ENCODE peak calls at places on chromosome 11, in four cellular contexts. One of them, this sample, is unnamed.
A peak's percentile ranks its signal among the peaks of the same experiment; 100 is the strongest.

GRCh38 chr11:134574425-134574824 is 162.4 kb upstream of the B3GAT1 start:
- DNase-seq in HEK293T: no peak
- DNase-seq in T-helper 9 cell: no peak
- DNase-seq in kidney glomerular epithelial cell: no peak
- DNase-seq in this sample: no peak

GRCh38 chr11:787084-787675 is 2.7 kb downstream of the CEND1 start:
- DNase-seq in T-helper 9 cell: no peak
- DNase-seq in HEK293T: no peak
- DNase-seq in kidney glomerular epithelial cell: no peak
- DNase-seq in this sample: no peak

GRCh38 chr11:85723088-85723487 is 37.1 kb upstream of the CCDC89 start:
- DNase-seq in HEK293T: no peak
- DNase-seq in T-helper 9 cell: no peak
- DNase-seq in kidney glomerular epithelial cell: no peak
- DNase-seq in this sample: peak; percentile 69

GRCh38 chr11:106603971-106604370 is 414.3 kb downstream of the GUCY1A2 start:
- DNase-seq in HEK293T: no peak
- DNase-seq in T-helper 9 cell: no peak
- DNase-seq in kidney glomerular epithelial cell: no peak
- DNase-seq in this sample: no peak

GRCh38 chr11:114984611-114985163 is 306.4 kb downstream of the NXPE2 start:
- DNase-seq in T-helper 9 cell: no peak
- DNase-seq in kidney glomerular epithelial cell: no peak
- DNase-seq in HEK293T: no peak
- DNase-seq in this sample: no peak

GRCh38 chr11:102279641-102280170 is 37.6 kb upstream of the BIRC3 start:
- DNase-seq in HEK293T: peak; percentile 28
- DNase-seq in kidney glomerular epithelial cell: peak; percentile 64
- DNase-seq in T-helper 9 cell: no peak
- DNase-seq in this sample: peak; percentile 42

GRCh38 chr11:74815966-74816365 is 67.3 kb downstream of the RNF169 start:
- DNase-seq in kidney glomerular epithelial cell: no peak
- DNase-seq in HEK293T: no peak
- DNase-seq in T-helper 9 cell: no peak
- DNase-seq in this sample: no peak

GRCh38 chr11:67117667-67118058 is 1.4 kb upstream of the KDM2A start:
- DNase-seq in T-helper 9 cell: peak; percentile 21
- DNase-seq in HEK293T: no peak
- DNase-seq in kidney glomerular epithelial cell: no peak
- DNase-seq in this sample: peak; percentile 34

GRCh38 chr11:18144243-18144642 is 11.9 kb downstream of the MRGPRX3 start:
- DNase-seq in HEK293T: no peak
- DNase-seq in T-helper 9 cell: no peak
- DNase-seq in kidney glomerular epithelial cell: no peak
- DNase-seq in this sample: peak; percentile 90

GRCh38 chr11:831132-831864 is 1.5 kb upstream of the CD151 start:
- DNase-seq in T-helper 9 cell: no peak
- DNase-seq in HEK293T: no peak
- DNase-seq in kidney glomerular epithelial cell: no peak
- DNase-seq in this sample: peak; percentile 68

GRCh38 chr11:82043316-82043715 is 690.3 kb downstream of the FAM181B start:
- DNase-seq in HEK293T: no peak
- DNase-seq in kidney glomerular epithelial cell: no peak
- DNase-seq in T-helper 9 cell: no peak
- DNase-seq in this sample: no peak

GRCh38 chr11:16792426-16792825 is 54.0 kb downstream of the C11orf58 start:
- DNase-seq in HEK293T: no peak
- DNase-seq in kidney glomerular epithelial cell: no peak
- DNase-seq in T-helper 9 cell: no peak
- DNase-seq in this sample: peak; percentile 26

GRCh38 chr11:11946180-11946579 is 62.2 kb downstream of the DKK3 start:
- DNase-seq in HEK293T: no peak
- DNase-seq in kidney glomerular epithelial cell: peak; percentile 41
- DNase-seq in T-helper 9 cell: no peak
- DNase-seq in this sample: peak; percentile 22